ENCODE peak calls at places on chromosome 3, in five cellular contexts. Z, R, E, J and V are unnamed samples.
A peak's percentile ranks its signal among the peaks of the same experiment; 100 is the strongest.

GRCh38 chr3:64595253-64595694 is 92.5 kb downstream of the ADAMTS9 start:
- DNase-seq in E (no peak), R (no peak), J (no peak), Z (no peak), V (no peak)

GRCh38 chr3:195266428-195266827 is 4.5 kb downstream of the XXYLT1 start:
- DNase-seq in J (peak; percentile 29), E (no peak), Z (no peak), R (no peak), V (no peak)

GRCh38 chr3:10116928-10117327 is 1.5 kb downstream of the BRK1 start:
- DNase-seq in Z (no peak), R (no peak), E (no peak), J (no peak), V (no peak)

GRCh38 chr3:194204036-194204792 is 68.3 kb downstream of the HES1 start:
- DNase-seq in J (peak; percentile 65), Z (peak; percentile 33), R (no peak), E (no peak), V (no peak)

GRCh38 chr3:44955917-44956316 is 20.1 kb downstream of the ZDHHC3 start:
- DNase-seq in Z (no peak), J (no peak), R (no peak), E (no peak), V (no peak)

GRCh38 chr3:31165399-31165860 is 271.0 kb upstream of the GADL1 start:
- DNase-seq in J (no peak), E (no peak), Z (no peak), R (no peak), V (no peak)

GRCh38 chr3:38205472-38205805 is 40.1 kb downstream of the OXSR1 start:
- DNase-seq in E (no peak), Z (no peak), R (no peak), J (no peak), V (no peak)

GRCh38 chr3:89372456-89372855 is 265.0 kb downstream of the EPHA3 start:
- DNase-seq in Z (no peak), J (no peak), R (no peak), E (no peak), V (no peak)

GRCh38 chr3:186108106-186108940 is 566 bp downstream of the ETV5 start:
- DNase-seq in J (peak; percentile 76), E (peak; percentile 69), R (peak; percentile 59), Z (peak; percentile 76), V (no peak)

GRCh38 chr3:186109897-186110803 is 1.3 kb upstream of the ETV5 start:
- DNase-seq in J (peak; percentile 58), Z (peak; percentile 10), E (peak; percentile 34), R (no peak), V (no peak)

GRCh38 chr3:186105543-186105942 is 3.3 kb downstream of the ETV5 start:
- DNase-seq in J (no peak), R (no peak), E (no peak), Z (no peak), V (no peak)

GRCh38 chr3:186108941-186109865 is at the start of gene ETV5:
- DNase-seq in J (peak; percentile 93), R (peak; percentile 99), Z (peak; percentile 97), E (peak; percentile 98), V (peak; percentile 90)

GRCh38 chr3:186107148-186108105 is 1.5 kb downstream of the ETV5 start:
- DNase-seq in R (peak; percentile 69), J (peak; percentile 69), Z (peak; percentile 54), E (peak; percentile 43), V (no peak)
- TF ChIP-seq HDAC2 in R (peak; percentile 4), J (no peak), Z (no peak), E (no peak), V (no peak)

GRCh38 chr3:191353022-191353777 is 22.9 kb upstream of the UTS2B start:
- DNase-seq in R (peak; percentile 50), Z (no peak), J (no peak), E (no peak), V (no peak)
- H3K9me3 ChIP-seq in R (no peaks in the 10 kb centered on the region), Z (no peaks in the 10 kb centered on the region), J (no peaks in the 10 kb centered on the region), E (no peaks in the 10 kb centered on the region), V (no peaks in the 10 kb centered on the region)

GRCh38 chr3:179768080-179768479 is 115.2 kb downstream of the USP13 start:
- DNase-seq in J (peak; percentile 58), Z (peak; percentile 14), E (peak; percentile 59), R (no peak), V (no peak)
- TF ChIP-seq HDAC2 in J (no peak), Z (no peak), E (no peak), R (no peak), V (no peak)

GRCh38 chr3:277873-278272 is 81.3 kb downstream of the CHL1 start:
- DNase-seq in E (no peak), Z (no peak), R (no peak), J (no peak), V (no peak)

GRCh38 chr3:280691-281090 is 84.1 kb downstream of the CHL1 start:
- DNase-seq in E (no peak), R (no peak), Z (no peak), J (no peak), V (no peak)

GRCh38 chr3:284316-284715 is 87.8 kb downstream of the CHL1 start:
- DNase-seq in J (no peak), R (no peak), E (no peak), Z (no peak), V (no peak)

GRCh38 chr3:279325-279724 is 82.8 kb downstream of the CHL1 start:
- DNase-seq in Z (no peak), J (no peak), E (no peak), R (no peak), V (no peak)

DNA sequence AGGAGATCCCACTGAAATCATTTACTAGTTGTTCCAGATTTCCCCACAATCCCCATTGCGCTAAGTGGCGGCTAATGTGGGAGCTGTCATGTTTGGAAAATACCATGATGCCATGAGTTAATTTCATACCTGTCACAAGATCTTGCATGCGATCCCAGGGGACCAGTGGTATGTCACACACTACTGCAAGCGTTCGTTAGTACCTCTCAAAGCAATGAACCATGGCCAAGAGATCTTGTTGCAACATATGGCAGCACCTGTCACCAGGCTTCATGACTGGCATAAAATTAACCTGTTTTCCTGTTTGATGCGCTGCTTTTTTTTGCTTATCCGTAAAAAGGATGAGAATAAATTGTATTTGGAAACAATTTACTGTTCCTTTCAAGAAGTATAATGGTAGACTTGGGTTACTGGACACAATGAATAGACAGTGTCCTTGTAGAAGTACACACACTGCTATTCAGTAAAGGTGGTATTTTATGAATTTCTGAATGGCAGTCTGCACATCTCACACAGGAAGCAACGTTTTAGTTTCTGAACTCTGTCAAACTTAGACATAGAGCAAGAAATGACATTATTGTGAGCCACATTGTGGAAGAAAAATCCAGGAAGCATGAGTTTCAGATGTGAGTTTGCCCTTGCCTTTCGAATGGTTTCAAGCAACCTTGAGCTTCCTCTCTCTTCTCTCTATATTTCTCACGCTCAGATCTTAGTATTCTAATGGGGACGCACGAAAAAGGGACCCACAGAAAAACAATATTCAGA is 81.9 kb downstream of the CHL1 start:
- DNase-seq in R (no peak), E (no peak), J (no peak), Z (no peak), V (peak; percentile 89)
- H3K9me3 ChIP-seq in R (no peaks in the 10 kb centered on the region), E (no peaks in the 10 kb centered on the region), J (no peaks in the 10 kb centered on the region), Z (no peaks in the 10 kb centered on the region), V (peaks cover 1% of the 10 kb centered on the region)